ENCODE peak calls at places on chromosomes 13 and 19, in eight cellular contexts. F, M, P, U, T, E, H and O are unnamed samples.
A peak's percentile ranks its signal among the peaks of the same experiment; 100 is the strongest.

GRCh38 chr19:2665103-2665502 is 37.4 kb downstream of the GNG7 start:
- DNase-seq in F (no peak), M (no peak), P (no peak), U (peak; percentile 74), T (no peak), E (peak; percentile 50), H (no peak), O (no peak)

GRCh38 chr13:105655046-105655445 is 880.4 kb downstream of the EFNB2 start:
- DNase-seq in F (no peak), M (peak; percentile 80), P (peak; percentile 8), U (no peak), T (no peak), E (no peak), H (peak; percentile 30), O (peak; percentile 71)

GRCh38 chr13:58594978-58595600 is 963.5 kb downstream of the PCDH17 start:
- DNase-seq in F (no peak), M (no peak), P (no peak), U (no peak), T (no peak), E (no peak), H (no peak), O (no peak)

GRCh38 chr13:25783480-25784081 is 268.2 kb downstream of the SHISA2 start:
- DNase-seq in F (no peak), M (no peak), P (no peak), U (no peak), T (no peak), E (no peak), H (no peak), O (no peak)

GRCh38 chr19:29662604-29663404 is 2.5 kb upstream of the PLEKHF1 start:
- DNase-seq in F (peak; percentile 46), M (peak; percentile 93), P (peak; percentile 85), U (peak; percentile 85), T (peak; percentile 90), E (peak; percentile 65), H (peak; percentile 93), O (peak; percentile 81)

GRCh38 chr19:18940791-18941627 is at the start of gene HOMER3:
- DNase-seq in F (peak; percentile 81), M (peak; percentile 56), P (no peak), U (peak; percentile 80), T (peak; percentile 89), E (peak; percentile 88), H (peak; percentile 64), O (peak; percentile 70)

GRCh38 chr13:104181526-104182231 is 1115.5 kb upstream of the SLC10A2 start:
- DNase-seq in F (no peak), M (no peak), P (no peak), U (no peak), T (no peak), E (no peak), H (no peak), O (no peak)

GRCh38 chr19:33524024-33524664 is 2.6 kb upstream of the PEPD start:
- DNase-seq in F (no peak), M (no peak), P (no peak), U (no peak), T (no peak), E (no peak), H (peak; percentile 6), O (no peak)

GRCh38 chr19:2790557-2791271 is 5.4 kb downstream of the THOP1 start:
- DNase-seq in F (no peak), M (no peak), P (no peak), U (no peak), T (peak; percentile 64), E (no peak), H (no peak), O (no peak)

GRCh38 chr19:43313711-43314495 is 39.6 kb upstream of the CD177 start:
- DNase-seq in F (no peak), M (no peak), P (no peak), U (no peak), T (no peak), E (no peak), H (no peak), O (no peak)

GRCh38 chr13:110450941-110451340 is 110.6 kb downstream of the RAB20 start:
- DNase-seq in F (no peak), M (no peak), P (no peak), U (no peak), T (no peak), E (no peak), H (no peak), O (peak; percentile 72)

GRCh38 chr19:16319466-16319865 is 5.2 kb upstream of the KLF2 start:
- DNase-seq in F (no peak), M (peak; percentile 53), P (no peak), U (peak; percentile 63), T (no peak), E (no peak), H (no peak), O (no peak)

GRCh38 chr19:461664-462551 is 1.1 kb upstream of the SHC2 start:
- DNase-seq in F (no peak), M (no peak), P (no peak), U (no peak), T (peak; percentile 97), E (peak; percentile 40), H (no peak), O (no peak)

GRCh38 chr13:113668491-113668971 is 1.5 kb downstream of the GRK1 start:
- DNase-seq in F (no peak), M (no peak), P (no peak), U (peak; percentile 11), T (no peak), E (no peak), H (no peak), O (no peak)

GRCh38 chr19:10226376-10227214 is 4.5 kb downstream of the S1PR2 start:
- DNase-seq in F (peak; percentile 80), M (peak; percentile 95), P (peak; percentile 89), U (peak; percentile 87), T (no peak), E (peak; percentile 79), H (peak; percentile 93), O (no peak)

GRCh38 chr19:5369962-5370367 is 29.4 kb upstream of the PTPRS start:
- DNase-seq in F (no peak), M (peak; percentile 28), P (no peak), U (no peak), T (peak; percentile 81), E (peak; percentile 41), H (peak; percentile 16), O (peak; percentile 20)
- TF ChIP-seq CTCF in F (peak; percentile 9), M (peak; percentile 71), P (peak; percentile 63), U (no peak), T (no peak), E (peak; percentile 40), H (peak; percentile 62), O (peak; percentile 64)

GRCh38 chr19:38736413-38737280 is 7.6 kb downstream of the CAPN12 start:
- DNase-seq in F (no peak), M (no peak), P (no peak), U (no peak), T (peak; percentile 90), E (peak; percentile 39), H (no peak), O (peak; percentile 89)

GRCh38 chr19:38734426-38735256 is 9.6 kb downstream of the CAPN12 start:
- DNase-seq in F (no peak), M (no peak), P (no peak), U (peak; percentile 31), T (peak; percentile 81), E (no peak), H (no peak), O (peak; percentile 52)

GRCh38 chr19:38734176-38734425 is 10.2 kb downstream of the CAPN12 start:
- DNase-seq in F (no peak), M (no peak), P (no peak), U (no peak), T (no peak), E (no peak), H (no peak), O (no peak)

GRCh38 chr19:38736036-38736412 is 8.2 kb downstream of the CAPN12 start:
- DNase-seq in F (no peak), M (no peak), P (no peak), U (no peak), T (peak; percentile 92), E (peak; percentile 51), H (peak; percentile 36), O (peak; percentile 65)

DNA sequence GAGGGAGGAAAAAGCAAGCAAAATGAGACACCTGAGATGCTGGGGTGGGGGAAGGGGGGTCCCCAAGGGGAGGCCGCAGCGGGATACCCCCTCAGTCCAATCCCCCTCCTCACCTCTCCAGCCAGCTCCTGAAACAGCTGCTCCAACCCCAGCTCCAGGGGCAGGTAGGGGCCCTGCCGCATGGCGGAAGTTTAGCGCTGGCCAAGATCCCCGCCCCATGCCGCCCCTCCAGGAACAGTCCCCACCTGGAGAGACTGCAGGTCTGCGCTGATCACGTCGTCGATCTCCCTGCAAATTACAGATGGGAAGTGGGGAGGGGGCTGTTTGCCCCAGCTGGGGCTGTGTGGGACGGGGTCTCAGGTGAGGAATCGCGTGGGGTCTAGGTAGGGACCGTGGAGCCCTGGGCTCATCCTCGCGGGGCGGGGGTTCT is 9.0 kb downstream of the CAPN12 start:
- DNase-seq in F (no peak), M (no peak), P (no peak), U (no peak), T (peak; percentile 87), E (peak; percentile 23), H (no peak), O (peak; percentile 62)
- H3K4me3 ChIP-seq in F (no peak overlapping the region), M (no peak overlapping the region), P (no peak overlapping the region), U (no peak overlapping the region), T (no peak overlapping the region), E (no peak overlapping the region), H (no peak overlapping the region), O (peak overlapping the region; percentile 52)

GRCh38 chr19:6271251-6271650 is 8.5 kb downstream of the MLLT1 start:
- DNase-seq in F (no peak), M (peak; percentile 64), P (no peak), U (no peak), T (no peak), E (no peak), H (peak; percentile 74), O (no peak)
- TF ChIP-seq CTCF in F (no peak), M (peak; percentile 38), P (peak; percentile 22), U (no peak), T (no peak), E (peak; percentile 35), H (peak; percentile 46), O (no peak)

GRCh38 chr13:89401209-89401810 is 1730.1 kb downstream of the SLITRK5 start:
- DNase-seq in F (no peak), M (peak; percentile 93), P (peak; percentile 45), U (no peak), T (no peak), E (no peak), H (peak; percentile 25), O (peak; percentile 84)
- H3K4me3 ChIP-seq in F (no peak overlapping the region), M (no peak overlapping the region), P (no peak overlapping the region), U (no peak overlapping the region), T (no peak overlapping the region), E (no peak overlapping the region), H (no peak overlapping the region), O (no peak overlapping the region)

GRCh38 chr19:1618157-1619093 is 13.2 kb upstream of the UQCR11 start:
- DNase-seq in F (no peak), M (peak; percentile 23), P (no peak), U (peak; percentile 61), T (peak; percentile 75), E (no peak), H (peak; percentile 5), O (peak; percentile 37)
- TF ChIP-seq CTCF in F (no peak), M (peak; percentile 33), P (peak; percentile 30), U (peak; percentile 18), T (no peak), E (peak; percentile 46), H (peak; percentile 44), O (peak; percentile 48)

GRCh38 chr19:41754596-41754995 is 734 bp upstream of the CEACAM6 start:
- DNase-seq in F (no peak), M (no peak), P (no peak), U (no peak), T (no peak), E (no peak), H (no peak), O (peak; percentile 13)
- H3K4me3 ChIP-seq in F (no peak overlapping the region), M (no peak overlapping the region), P (no peak overlapping the region), U (no peak overlapping the region), T (no peak overlapping the region), E (no peak overlapping the region), H (no peak overlapping the region), O (no peak overlapping the region)